ENCODE peak calls at places on chromosomes 1 and 21, in six cellular contexts. I is A673, E is K562, O is AG04449, W is AG09309, H is pancreas. A is an unnamed sample.

GRCh38 chr21:16838330-16838729 is 674.5 kb upstream of the CXADR start:
- DNase-seq in I (no peak), E (no peak), O (no peak), W (no peak), H (no peak), A (no peak)

GRCh38 chr1:97433520-97434175 is 487.2 kb downstream of the DPYD start:
- DNase-seq in I (peak), E (no peak), O (peak), W (peak), H (no peak), A (peak)

GRCh38 chr21:36384885-36385232 is 333 bp upstream of the CHAF1B start:
- DNase-seq in I (no peak), E (no peak), O (no peak), W (no peak), H (no peak), A (no peak)

GRCh38 chr1:29123871-29124365 is at the start of gene TMEM200B:
- DNase-seq in I (no peak), E (no peak), O (no peak), W (no peak), H (no peak), A (no peak)

GRCh38 chr1:907611-908451 is 15.9 kb upstream of the SAMD11 start:
- DNase-seq in I (no peak), E (no peak), O (no peak), W (no peak), H (no peak), A (no peak)

GRCh38 chr1:83954301-83954823 is 44.6 kb downstream of the TTLL7 start:
- DNase-seq in I (no peak), E (no peak), O (no peak), W (no peak), H (no peak), A (no peak)

GRCh38 chr1:180805316-180805715 is 107.4 kb upstream of the KIAA1614 start:
- DNase-seq in I (no peak), E (no peak), O (no peak), W (no peak), H (no peak), A (no peak)

GRCh38 chr1:42759114-42759513 is 7.7 kb downstream of the P3H1 start:
- DNase-seq in I (no peak), E (no peak), O (no peak), W (no peak), H (no peak), A (no peak)

GRCh38 chr1:172946814-172947507 is 103.8 kb downstream of the TNFSF18 start:
- DNase-seq in I (no peak), E (no peak), O (no peak), W (no peak), H (no peak), A (no peak)

GRCh38 chr1:39900662-39901485 is 843 bp downstream of the MYCL start:
- DNase-seq in I (no peak), E (peak), O (no peak), W (no peak), H (peak), A (no peak)

GRCh38 chr1:119133987-119134386 is 6.5 kb downstream of the WARS2 start:
- DNase-seq in I (no peak), E (no peak), O (peak), W (no peak), H (no peak), A (no peak)

GRCh38 chr1:169722784-169723183 is 11.1 kb downstream of the SELE start:
- DNase-seq in I (no peak), E (no peak), O (no peak), W (no peak), H (no peak), A (no peak)

GRCh38 chr1:235409045-235409820 is 42.0 kb downstream of the TBCE start:
- DNase-seq in I (no peak), E (no peak), O (no peak), W (no peak), H (no peak), A (no peak)

GRCh38 chr1:235404190-235404589 is 37.0 kb downstream of the TBCE start:
- DNase-seq in I (no peak), E (no peak), O (no peak), W (no peak), H (no peak), A (no peak)

GRCh38 chr1:235408503-235408960 is 41.3 kb downstream of the TBCE start:
- DNase-seq in I (no peak), E (peak), O (no peak), W (no peak), H (no peak), A (no peak)

GRCh38 chr1:235410467-235410866 is 43.2 kb downstream of the TBCE start:
- DNase-seq in I (no peak), E (no peak), O (no peak), W (no peak), H (no peak), A (no peak)

DNA sequence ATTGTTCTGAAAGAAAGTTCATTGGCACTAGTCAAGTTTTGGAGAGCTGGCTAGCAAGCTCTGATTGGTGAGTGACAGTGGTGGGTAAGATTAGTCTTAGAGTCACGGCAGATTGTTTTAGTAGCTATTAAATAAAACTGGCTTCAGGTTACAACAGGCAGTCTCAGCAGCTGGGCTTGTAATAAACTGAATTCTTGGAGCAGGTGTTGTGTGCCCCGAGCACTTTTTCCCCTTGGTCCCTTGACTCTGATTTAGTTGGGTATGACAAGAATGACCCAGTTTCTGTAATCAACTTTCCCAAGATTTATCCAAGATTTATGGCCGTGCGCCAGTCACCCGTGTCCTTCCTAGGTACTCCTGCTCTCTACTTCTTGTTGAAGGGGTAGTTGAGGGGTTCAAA is 40.2 kb downstream of the TBCE start:
- DNase-seq in I (no peak), E (no peak), O (no peak), W (no peak), H (no peak), A (no peak)
- H3K4me3 ChIP-seq in I (no peak), E (no peak), O (no peak), W (no peak), H (no peak), A (no peak)

GRCh38 chr1:44345187-44345775 is 9.8 kb downstream of the ERI3 start:
- DNase-seq in I (no peak), E (no peak), O (no peak), W (no peak), H (no peak), A (no peak)
- H3K4me3 ChIP-seq in I (no peak), E (no peak), O (no peak), W (no peak), H (no peak), A (no peak)

GRCh38 chr1:9300623-9301022 is 7.9 kb downstream of the SPSB1 start:
- DNase-seq in I (no peak), E (no peak), O (no peak), W (no peak), H (no peak), A (no peak)
- H3K4me3 ChIP-seq in I (no peak), E (no peak), O (no peak), W (no peak), H (no peak), A (no peak)

DNA sequence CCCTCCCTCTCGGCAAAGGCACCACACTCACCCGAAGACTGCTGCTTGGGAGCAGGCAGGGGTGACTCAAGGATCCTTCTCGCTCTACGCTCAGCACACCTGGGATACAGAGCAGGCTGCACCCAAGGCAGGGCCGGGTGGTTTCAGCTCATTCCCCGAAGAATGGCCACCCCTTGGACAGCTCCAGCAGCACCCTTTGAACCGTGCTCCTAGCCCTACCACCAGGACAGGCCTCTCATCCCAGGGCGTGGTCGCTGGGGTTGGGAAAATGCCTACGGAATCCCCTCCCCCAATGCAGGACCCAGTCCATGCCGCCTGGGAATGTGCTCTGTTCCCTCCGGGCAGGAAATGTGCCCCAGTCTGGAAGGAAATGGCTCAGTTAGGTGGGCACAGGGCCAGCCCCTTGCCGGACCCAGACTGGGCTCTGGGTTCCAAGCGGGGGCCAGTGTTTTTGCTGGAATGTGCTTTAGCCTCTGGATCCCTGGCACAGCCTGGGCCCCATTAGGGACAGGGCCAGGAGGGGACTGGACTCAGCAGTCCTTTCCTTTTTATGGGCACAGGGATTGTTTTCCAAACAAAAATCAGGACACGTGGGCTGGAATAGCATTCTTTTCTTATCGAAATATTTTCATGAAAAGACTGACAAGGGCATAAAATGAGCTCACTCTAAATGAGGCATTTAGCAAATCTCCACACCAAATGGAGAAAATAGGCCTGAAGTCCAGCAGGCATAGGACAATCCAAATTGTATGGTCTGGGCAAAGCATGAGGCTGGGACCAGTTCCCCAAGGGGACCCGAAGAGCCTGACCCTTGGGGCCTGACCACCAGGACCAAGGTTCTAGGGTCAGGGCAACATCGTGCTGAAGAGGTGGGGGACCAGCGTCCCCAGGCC is 7.3 kb downstream of the TMEM82 start:
- DNase-seq in I (no peak), E (no peak), O (no peak), W (no peak), H (peak), A (no peak)
- H3K4me3 ChIP-seq in I (no peak), E (no peak), O (no peak), W (no peak), H (no peak), A (no peak)

DNA sequence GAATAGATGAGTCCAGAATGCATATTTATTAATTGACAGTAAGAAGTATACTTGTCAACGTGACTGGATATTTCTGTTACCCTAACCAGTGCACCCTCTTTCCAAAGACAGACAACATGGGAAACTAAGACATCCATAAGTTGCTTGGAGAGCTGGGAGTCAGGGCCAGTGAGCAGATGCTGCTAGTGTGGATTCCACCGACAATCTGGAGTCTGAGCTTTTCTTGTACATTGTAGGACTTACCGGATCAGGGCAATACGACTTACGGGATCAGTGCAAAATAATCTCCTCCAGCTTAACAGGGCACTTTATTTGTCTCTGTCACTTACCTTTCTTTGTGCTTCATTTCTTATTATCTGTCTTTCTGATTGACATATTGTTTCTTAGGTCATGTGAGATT is 24.6 kb upstream of the FCRL4 start:
- DNase-seq in I (no peak), E (no peak), O (no peak), W (no peak), H (no peak), A (no peak)
- H3K4me3 ChIP-seq in I (no peak), E (no peak), O (no peak), W (no peak), H (no peak), A (no peak)